ENCODE peak calls at places on chromosomes 2 and 18, in ten cellular contexts. C is A549, Q is tibial nerve, G is ovary, S is transverse colon, P is sigmoid colon, U is SK-N-SH, B is K562, X is H1, L is stomach. A is an unnamed sample.

GRCh38 chr18:48946329-48946835 is 4.4 kb downstream of the SMAD7 start:
- DNase-seq in X (no peak), G (peak; percentile 52), C (no peak), S (peak; percentile 17), Q (no peak), U (peak; percentile 82), L (peak; percentile 69), P (no peak), B (no peak), A (peak; percentile 25)

GRCh38 chr2:176092270-176093144 is at the start of gene HOXD13:
- DNase-seq in B (no peak), Q (no peak), X (peak; percentile 87), C (no peak), S (no peak), G (no peak), U (peak; percentile 72), P (peak; percentile 95), L (peak; percentile 17), A (peak; percentile 86)

GRCh38 chr2:68747413-68747812 is 12.8 kb downstream of the ARHGAP25 start:
- DNase-seq in S (no peak), C (no peak), Q (no peak), B (no peak), L (no peak), X (peak; percentile 13), P (peak; percentile 29), G (no peak), U (no peak), A (no peak)

GRCh38 chr18:40810371-40810770 is 1144.7 kb upstream of the PIK3C3 start:
- DNase-seq in B (no peak), U (no peak), P (no peak), X (no peak), C (no peak), G (no peak), Q (no peak), L (no peak), S (no peak), A (no peak)

GRCh38 chr2:63875143-63875542 is 33.4 kb downstream of the UGP2 start:
- DNase-seq in B (no peak), P (no peak), X (no peak), C (no peak), G (no peak), U (no peak), L (no peak), S (no peak), Q (no peak), A (no peak)

GRCh38 chr2:16438571-16439294 is 226.9 kb downstream of the CYRIA start:
- DNase-seq in P (no peak), B (peak; percentile 52), S (no peak), X (no peak), U (no peak), G (no peak), L (no peak), C (no peak), Q (no peak), A (no peak)

GRCh38 chr2:206392118-206392517 is 51.2 kb upstream of the ADAM23 start:
- DNase-seq in S (no peak), P (no peak), U (peak; percentile 75), Q (no peak), X (peak; percentile 54), B (peak; percentile 53), C (peak; percentile 59), L (no peak), G (no peak), A (no peak)

GRCh38 chr2:236498369-236498768 is 71.3 kb upstream of the ACKR3 start:
- DNase-seq in X (no peak), S (no peak), P (no peak), L (no peak), U (no peak), C (no peak), B (no peak), Q (no peak), G (no peak), A (no peak)

GRCh38 chr2:28648147-28648546 is 103.5 kb upstream of the PPP1CB start:
- DNase-seq in Q (no peak), C (no peak), S (no peak), P (peak; percentile 80), B (no peak), G (no peak), U (no peak), X (no peak), L (no peak), A (no peak)
- H3K4me1 ChIP-seq in Q (no peaks in the 10 kb centered on the region), C (peaks cover 18% of the 10 kb centered on the region), S (peaks cover 23% of the 10 kb centered on the region), P (no peaks in the 10 kb centered on the region), B (no peaks in the 10 kb centered on the region), G (peaks cover 22% of the 10 kb centered on the region), U (peaks cover 22% of the 10 kb centered on the region), X (peaks cover 10% of the 10 kb centered on the region), L (peaks cover 17% of the 10 kb centered on the region), A (no peaks in the 10 kb centered on the region)

DNA sequence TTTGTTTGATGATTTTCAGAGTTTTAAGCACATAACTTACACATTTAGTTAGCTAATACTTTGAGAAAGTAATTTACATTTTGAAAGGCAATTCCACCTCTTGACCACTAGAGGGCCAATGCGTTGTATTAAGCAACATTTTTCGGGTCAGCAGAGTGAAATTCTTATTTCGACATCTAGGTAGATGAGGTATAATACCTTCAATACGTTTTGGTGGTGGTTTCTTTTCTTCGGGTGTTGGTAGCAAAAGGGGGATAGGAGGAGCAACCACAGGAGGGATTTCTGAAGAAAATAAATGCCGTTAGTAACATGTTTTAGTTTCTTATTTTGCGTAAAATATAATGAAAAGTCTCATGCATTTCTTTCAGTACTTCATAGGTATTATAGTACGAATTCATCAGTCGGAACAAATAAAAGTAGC is 106.3 kb downstream of the TTN start:
- DNase-seq in Q (no peak), X (no peak), S (no peak), G (no peak), L (no peak), C (peak; percentile 48), P (no peak), B (peak; percentile 44), U (peak; percentile 30), A (no peak)
- TF ChIP-seq EP300 in Q (no peak), X (no peak), S (no peak), G (no peak), L (no peak), C (no peak), P (no peak), B (no peak), U (no peak), A (no peak)

GRCh38 chr2:85244798-85245197 is 83.0 kb downstream of the TGOLN2 start:
- DNase-seq in C (no peak), G (no peak), X (no peak), B (no peak), S (no peak), U (no peak), L (no peak), P (no peak), Q (no peak), A (no peak)

GRCh38 chr2:85246348-85246747 is 81.4 kb downstream of the TGOLN2 start:
- DNase-seq in Q (no peak), L (no peak), S (no peak), B (no peak), X (no peak), C (no peak), G (no peak), U (peak; percentile 52), P (no peak), A (no peak)

GRCh38 chr2:85245891-85246290 is 81.9 kb downstream of the TGOLN2 start:
- DNase-seq in Q (no peak), B (no peak), X (no peak), L (no peak), S (no peak), P (no peak), C (no peak), U (no peak), G (no peak), A (no peak)

GRCh38 chr2:85242321-85242720 is 85.5 kb downstream of the TGOLN2 start:
- DNase-seq in S (no peak), X (no peak), L (no peak), B (no peak), Q (no peak), U (no peak), C (no peak), G (no peak), P (no peak), A (no peak)

DNA sequence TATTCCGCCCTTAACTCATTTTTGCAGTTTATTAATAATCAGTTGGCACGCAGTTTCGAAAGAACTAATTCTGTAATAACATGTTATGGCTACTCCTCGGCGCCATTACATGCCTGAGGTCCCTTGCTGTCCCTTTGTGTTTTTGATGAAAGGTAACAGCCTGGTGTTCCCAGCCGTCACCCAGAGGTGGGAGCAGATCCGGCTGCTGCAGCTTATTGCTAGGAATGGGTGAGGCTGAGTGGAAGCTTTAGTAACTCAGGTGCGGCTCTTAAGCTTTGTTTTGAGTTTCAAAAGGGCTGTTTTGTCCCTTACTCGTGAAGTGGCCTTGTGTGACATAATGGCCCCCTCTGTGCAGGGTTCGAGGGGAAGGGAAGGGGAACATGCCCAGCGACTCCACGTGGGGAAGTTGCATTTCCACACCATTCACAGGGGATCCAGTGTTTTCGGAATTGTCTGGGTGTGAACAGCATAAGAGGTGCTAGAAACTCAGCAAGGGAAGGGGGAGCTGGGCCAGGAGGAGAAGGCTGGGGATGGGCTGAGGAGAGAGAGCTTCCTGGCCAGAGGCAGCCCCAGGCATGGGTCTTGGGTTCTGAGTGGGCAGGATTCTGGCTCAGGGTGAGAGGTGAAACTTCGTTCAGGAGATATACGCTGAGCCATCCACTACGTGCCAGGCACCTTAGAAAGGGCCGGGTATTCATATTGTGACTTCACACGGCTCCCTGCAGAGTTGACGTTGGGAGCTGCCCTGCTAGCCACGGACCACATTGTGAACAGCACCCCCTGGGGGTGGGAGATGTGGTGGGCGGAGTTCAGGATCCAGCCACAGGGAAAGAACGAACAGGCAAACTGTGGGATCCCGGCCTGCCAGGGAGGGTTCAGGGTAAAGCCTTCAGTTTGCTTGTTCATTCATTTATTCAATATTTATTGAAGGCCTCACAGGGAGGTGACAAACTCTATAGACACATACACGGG is 84.4 kb downstream of the TGOLN2 start:
- DNase-seq in L (peak; percentile 38), B (peak; percentile 76), S (peak; percentile 39), U (peak; percentile 66), C (peak; percentile 51), G (no peak), P (peak; percentile 76), X (peak; percentile 83), Q (peak; percentile 28), A (no peak)
- TF ChIP-seq CTCF in L (peak; percentile 50), B (peak; percentile 68), S (peak; percentile 40), U (peak; percentile 52), C (peak; percentile 34), G (no peak), P (peak; percentile 37), X (peak; percentile 74), Q (peak; percentile 57), A (peak; percentile 74)

GRCh38 chr2:191012845-191013616 is 940 bp downstream of the STAT1 start:
- DNase-seq in P (no peak), X (no peak), B (no peak), Q (no peak), S (no peak), L (no peak), C (no peak), G (no peak), U (peak; percentile 30), A (no peak)

GRCh38 chr2:191013617-191013875 is 425 bp downstream of the STAT1 start:
- DNase-seq in Q (no peak), P (no peak), L (no peak), G (no peak), C (no peak), X (no peak), U (no peak), S (no peak), B (no peak), A (no peak)

GRCh38 chr2:191010887-191011885 is 2.8 kb downstream of the STAT1 start:
- DNase-seq in Q (no peak), X (no peak), C (no peak), G (no peak), P (no peak), S (no peak), L (no peak), U (no peak), B (no peak), A (no peak)

GRCh38 chr2:191013876-191014652 is at the start of gene STAT1:
- DNase-seq in C (peak; percentile 90), P (peak; percentile 96), U (peak; percentile 99), X (peak; percentile 99), L (peak; percentile 94), G (peak; percentile 95), Q (peak; percentile 86), B (peak; percentile 98), S (peak; percentile 95), A (peak; percentile 99)

DNA sequence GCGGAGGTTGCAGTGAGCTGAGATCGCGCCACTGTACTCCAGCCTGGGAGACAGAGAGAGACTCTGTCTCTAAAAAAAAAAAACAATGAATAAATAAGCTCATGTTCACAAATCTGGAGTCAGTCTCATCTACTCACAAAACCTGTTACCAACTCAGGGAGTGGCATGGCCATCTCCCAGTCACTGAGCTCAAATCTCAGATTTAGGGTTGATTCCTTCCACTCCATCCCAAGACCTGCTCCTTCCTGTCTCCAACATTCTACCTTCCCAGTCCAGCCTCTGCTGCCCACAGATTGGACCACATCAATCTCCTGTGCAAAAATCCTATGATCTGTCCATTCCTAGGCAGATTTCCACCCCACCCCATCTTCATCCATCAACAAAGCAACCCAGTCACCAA is 1.6 kb downstream of the STAT1 start:
- DNase-seq in U (no peak), B (no peak), P (no peak), Q (no peak), L (no peak), G (no peak), S (no peak), X (no peak), C (no peak), A (no peak)
- H3K4me1 ChIP-seq in U (peaks cover 6% of the 10 kb centered on the region), B (peaks cover 8% of the 10 kb centered on the region), P (no peaks in the 10 kb centered on the region), Q (peaks cover 14% of the 10 kb centered on the region), L (peaks cover 19% of the 10 kb centered on the region), G (peaks cover 20% of the 10 kb centered on the region), S (peaks cover 24% of the 10 kb centered on the region), X (no peaks in the 10 kb centered on the region), C (peaks cover 51% of the 10 kb centered on the region), A (peaks cover 43% of the 10 kb centered on the region)